ENCODE peak calls at places on chromosome 2, in nine cellular contexts. One of them, this sample, is unnamed.

GRCh38 chr2:211086049-211086448 is 529.6 kb downstream of the CPS1 start:
- DNase-seq in T47D: no peak
- DNase-seq in NCI-H510A treated with DMSO at 0.1 percent for 48 hours: no peak
- DNase-seq in activated naive CD8-positive, alpha-beta T cell treated with anti-CD3 and anti-CD28 coated beads, Interleukin-2, amount 50 U/mL, for 24 hours: no peak
- DNase-seq in NCI-H1092: no peak
- DNase-seq in GM06990: no peak
- DNase-seq in LNCaP clone FGC: no peak
- DNase-seq in iris pigment epithelial cell: no peak
- DNase-seq in activated T-cell treated with anti-CD3 and anti-CD28 coated beads for 1 hour: no peak
- DNase-seq in this sample: no peak

GRCh38 chr2:171554991-171555615 is 32.8 kb downstream of the CYBRD1 start:
- DNase-seq in NCI-H510A treated with DMSO at 0.1 percent for 48 hours: no peak
- DNase-seq in NCI-H1092: no peak
- DNase-seq in activated naive CD8-positive, alpha-beta T cell treated with anti-CD3 and anti-CD28 coated beads, Interleukin-2, amount 50 U/mL, for 24 hours: no peak
- DNase-seq in LNCaP clone FGC: no peak
- DNase-seq in T47D: no peak
- DNase-seq in activated T-cell treated with anti-CD3 and anti-CD28 coated beads for 1 hour: no peak
- DNase-seq in iris pigment epithelial cell: no peak
- DNase-seq in GM06990: no peak
- DNase-seq in this sample: no peak

GRCh38 chr2:118835739-118836410 is 11.6 kb downstream of the EN1 start:
- DNase-seq in NCI-H1092: no peak
- DNase-seq in T47D: no peak
- DNase-seq in activated T-cell treated with anti-CD3 and anti-CD28 coated beads for 1 hour: no peak
- DNase-seq in iris pigment epithelial cell: no peak
- DNase-seq in LNCaP clone FGC: no peak
- DNase-seq in NCI-H510A treated with DMSO at 0.1 percent for 48 hours: no peak
- DNase-seq in GM06990: no peak
- DNase-seq in activated naive CD8-positive, alpha-beta T cell treated with anti-CD3 and anti-CD28 coated beads, Interleukin-2, amount 50 U/mL, for 24 hours: no peak
- DNase-seq in this sample: no peak

GRCh38 chr2:231597014-231597611 is 4.4 kb downstream of the TEX44 start:
- DNase-seq in activated T-cell treated with anti-CD3 and anti-CD28 coated beads for 1 hour: no peak
- DNase-seq in GM06990: peak; percentile 82
- DNase-seq in NCI-H510A treated with DMSO at 0.1 percent for 48 hours: no peak
- DNase-seq in T47D: no peak
- DNase-seq in NCI-H1092: no peak
- DNase-seq in LNCaP clone FGC: no peak
- DNase-seq in activated naive CD8-positive, alpha-beta T cell treated with anti-CD3 and anti-CD28 coated beads, Interleukin-2, amount 50 U/mL, for 24 hours: no peak
- DNase-seq in iris pigment epithelial cell: peak; percentile 45
- DNase-seq in this sample: no peak

GRCh38 chr2:102313025-102313424 is 1.7 kb downstream of the IL1RL1 start:
- DNase-seq in NCI-H1092: no peak
- DNase-seq in NCI-H510A treated with DMSO at 0.1 percent for 48 hours: no peak
- DNase-seq in LNCaP clone FGC: no peak
- DNase-seq in GM06990: no peak
- DNase-seq in activated T-cell treated with anti-CD3 and anti-CD28 coated beads for 1 hour: no peak
- DNase-seq in T47D: no peak
- DNase-seq in iris pigment epithelial cell: peak; percentile 77
- DNase-seq in activated naive CD8-positive, alpha-beta T cell treated with anti-CD3 and anti-CD28 coated beads, Interleukin-2, amount 50 U/mL, for 24 hours: no peak
- DNase-seq in this sample: no peak

GRCh38 chr2:140210963-140211362 is 1430.8 kb upstream of the NXPH2 start:
- DNase-seq in LNCaP clone FGC: no peak
- DNase-seq in iris pigment epithelial cell: no peak
- DNase-seq in activated T-cell treated with anti-CD3 and anti-CD28 coated beads for 1 hour: no peak
- DNase-seq in activated naive CD8-positive, alpha-beta T cell treated with anti-CD3 and anti-CD28 coated beads, Interleukin-2, amount 50 U/mL, for 24 hours: no peak
- DNase-seq in GM06990: no peak
- DNase-seq in NCI-H510A treated with DMSO at 0.1 percent for 48 hours: no peak
- DNase-seq in T47D: no peak
- DNase-seq in NCI-H1092: no peak
- DNase-seq in this sample: no peak

GRCh38 chr2:6642011-6642410 is 223.7 kb downstream of the CMPK2 start:
- DNase-seq in activated T-cell treated with anti-CD3 and anti-CD28 coated beads for 1 hour: no peak
- DNase-seq in LNCaP clone FGC: no peak
- DNase-seq in activated naive CD8-positive, alpha-beta T cell treated with anti-CD3 and anti-CD28 coated beads, Interleukin-2, amount 50 U/mL, for 24 hours: no peak
- DNase-seq in T47D: no peak
- DNase-seq in NCI-H510A treated with DMSO at 0.1 percent for 48 hours: no peak
- DNase-seq in NCI-H1092: no peak
- DNase-seq in GM06990: no peak
- DNase-seq in iris pigment epithelial cell: no peak
- DNase-seq in this sample: no peak

GRCh38 chr2:196131949-196132925 is 39.1 kb downstream of the STK17B start:
- DNase-seq in LNCaP clone FGC: no peak
- DNase-seq in NCI-H510A treated with DMSO at 0.1 percent for 48 hours: no peak
- DNase-seq in NCI-H1092: no peak
- DNase-seq in activated T-cell treated with anti-CD3 and anti-CD28 coated beads for 1 hour: peak; percentile 38
- DNase-seq in GM06990: peak; percentile 37
- DNase-seq in activated naive CD8-positive, alpha-beta T cell treated with anti-CD3 and anti-CD28 coated beads, Interleukin-2, amount 50 U/mL, for 24 hours: peak; percentile 68
- DNase-seq in iris pigment epithelial cell: peak; percentile 43
- DNase-seq in T47D: peak; percentile 16
- DNase-seq in this sample: peak; percentile 27

GRCh38 chr2:109447251-109447661 is 166.5 kb downstream of the SEPTIN10 start:
- DNase-seq in T47D: no peak
- DNase-seq in iris pigment epithelial cell: peak; percentile 99
- DNase-seq in GM06990: no peak
- DNase-seq in LNCaP clone FGC: no peak
- DNase-seq in activated naive CD8-positive, alpha-beta T cell treated with anti-CD3 and anti-CD28 coated beads, Interleukin-2, amount 50 U/mL, for 24 hours: no peak
- DNase-seq in NCI-H1092: no peak
- DNase-seq in NCI-H510A treated with DMSO at 0.1 percent for 48 hours: no peak
- DNase-seq in activated T-cell treated with anti-CD3 and anti-CD28 coated beads for 1 hour: no peak
- DNase-seq in this sample: no peak

GRCh38 chr2:109707281-109708147 is 86.6 kb upstream of the RGPD5 start:
- DNase-seq in LNCaP clone FGC: no peak
- DNase-seq in GM06990: no peak
- DNase-seq in NCI-H510A treated with DMSO at 0.1 percent for 48 hours: no peak
- DNase-seq in T47D: no peak
- DNase-seq in NCI-H1092: no peak
- DNase-seq in iris pigment epithelial cell: no peak
- DNase-seq in activated T-cell treated with anti-CD3 and anti-CD28 coated beads for 1 hour: no peak
- DNase-seq in activated naive CD8-positive, alpha-beta T cell treated with anti-CD3 and anti-CD28 coated beads, Interleukin-2, amount 50 U/mL, for 24 hours: no peak
- DNase-seq in this sample: no peak

GRCh38 chr2:85601771-85602475 is 575 bp downstream of the TMEM150A start:
- DNase-seq in iris pigment epithelial cell: peak; percentile 56
- DNase-seq in GM06990: no peak
- DNase-seq in LNCaP clone FGC: no peak
- DNase-seq in NCI-H510A treated with DMSO at 0.1 percent for 48 hours: no peak
- DNase-seq in NCI-H1092: no peak
- DNase-seq in activated naive CD8-positive, alpha-beta T cell treated with anti-CD3 and anti-CD28 coated beads, Interleukin-2, amount 50 U/mL, for 24 hours: no peak
- DNase-seq in activated T-cell treated with anti-CD3 and anti-CD28 coated beads for 1 hour: no peak
- DNase-seq in T47D: peak; percentile 68
- DNase-seq in this sample: no peak

GRCh38 chr2:209431701-209432100 is 7.9 kb downstream of the MAP2 start:
- DNase-seq in NCI-H510A treated with DMSO at 0.1 percent for 48 hours: no peak
- DNase-seq in activated T-cell treated with anti-CD3 and anti-CD28 coated beads for 1 hour: no peak
- DNase-seq in iris pigment epithelial cell: peak; percentile 43
- DNase-seq in activated naive CD8-positive, alpha-beta T cell treated with anti-CD3 and anti-CD28 coated beads, Interleukin-2, amount 50 U/mL, for 24 hours: no peak
- DNase-seq in GM06990: no peak
- DNase-seq in LNCaP clone FGC: no peak
- DNase-seq in T47D: peak; percentile 93
- DNase-seq in NCI-H1092: no peak
- DNase-seq in this sample: no peak

GRCh38 chr2:46751897-46752296 is 163.7 kb downstream of the MCFD2 start:
- DNase-seq in NCI-H510A treated with DMSO at 0.1 percent for 48 hours: no peak
- DNase-seq in NCI-H1092: no peak
- DNase-seq in T47D: no peak
- DNase-seq in activated naive CD8-positive, alpha-beta T cell treated with anti-CD3 and anti-CD28 coated beads, Interleukin-2, amount 50 U/mL, for 24 hours: no peak
- DNase-seq in GM06990: no peak
- DNase-seq in activated T-cell treated with anti-CD3 and anti-CD28 coated beads for 1 hour: no peak
- DNase-seq in iris pigment epithelial cell: no peak
- DNase-seq in LNCaP clone FGC: no peak
- DNase-seq in this sample: no peak

GRCh38 chr2:11366326-11366741 is 21.9 kb upstream of the ROCK2 start:
- DNase-seq in iris pigment epithelial cell: no peak
- DNase-seq in activated T-cell treated with anti-CD3 and anti-CD28 coated beads for 1 hour: no peak
- DNase-seq in NCI-H1092: no peak
- DNase-seq in activated naive CD8-positive, alpha-beta T cell treated with anti-CD3 and anti-CD28 coated beads, Interleukin-2, amount 50 U/mL, for 24 hours: no peak
- DNase-seq in NCI-H510A treated with DMSO at 0.1 percent for 48 hours: no peak
- DNase-seq in LNCaP clone FGC: no peak
- DNase-seq in GM06990: no peak
- DNase-seq in T47D: no peak
- DNase-seq in this sample: no peak

GRCh38 chr2:223724831-223725230 is 112.6 kb downstream of the AP1S3 start:
- DNase-seq in activated naive CD8-positive, alpha-beta T cell treated with anti-CD3 and anti-CD28 coated beads, Interleukin-2, amount 50 U/mL, for 24 hours: no peak
- DNase-seq in NCI-H1092: no peak
- DNase-seq in activated T-cell treated with anti-CD3 and anti-CD28 coated beads for 1 hour: no peak
- DNase-seq in T47D: no peak
- DNase-seq in GM06990: no peak
- DNase-seq in iris pigment epithelial cell: peak; percentile 14
- DNase-seq in LNCaP clone FGC: no peak
- DNase-seq in NCI-H510A treated with DMSO at 0.1 percent for 48 hours: no peak
- DNase-seq in this sample: no peak

GRCh38 chr2:26008851-26009566 is 24.9 kb upstream of the RAB10 start:
- DNase-seq in LNCaP clone FGC: no peak
- DNase-seq in T47D: no peak
- DNase-seq in GM06990: no peak
- DNase-seq in NCI-H1092: no peak
- DNase-seq in activated naive CD8-positive, alpha-beta T cell treated with anti-CD3 and anti-CD28 coated beads, Interleukin-2, amount 50 U/mL, for 24 hours: no peak
- DNase-seq in iris pigment epithelial cell: peak; percentile 86
- DNase-seq in activated T-cell treated with anti-CD3 and anti-CD28 coated beads for 1 hour: no peak
- DNase-seq in NCI-H510A treated with DMSO at 0.1 percent for 48 hours: no peak
- DNase-seq in this sample: no peak

GRCh38 chr2:74690571-74690970 is 36.5 kb downstream of the SEMA4F start:
- DNase-seq in iris pigment epithelial cell: peak; percentile 72
- DNase-seq in NCI-H510A treated with DMSO at 0.1 percent for 48 hours: peak; percentile 54
- DNase-seq in activated naive CD8-positive, alpha-beta T cell treated with anti-CD3 and anti-CD28 coated beads, Interleukin-2, amount 50 U/mL, for 24 hours: peak; percentile 10
- DNase-seq in GM06990: no peak
- DNase-seq in NCI-H1092: peak; percentile 27
- DNase-seq in T47D: peak; percentile 64
- DNase-seq in LNCaP clone FGC: peak; percentile 18
- DNase-seq in activated T-cell treated with anti-CD3 and anti-CD28 coated beads for 1 hour: no peak
- DNase-seq in this sample: peak; percentile 57

GRCh38 chr2:198387677-198388076 is 583.3 kb downstream of the PLCL1 start:
- DNase-seq in iris pigment epithelial cell: no peak
- DNase-seq in activated T-cell treated with anti-CD3 and anti-CD28 coated beads for 1 hour: no peak
- DNase-seq in NCI-H1092: no peak
- DNase-seq in NCI-H510A treated with DMSO at 0.1 percent for 48 hours: no peak
- DNase-seq in GM06990: no peak
- DNase-seq in LNCaP clone FGC: no peak
- DNase-seq in activated naive CD8-positive, alpha-beta T cell treated with anti-CD3 and anti-CD28 coated beads, Interleukin-2, amount 50 U/mL, for 24 hours: no peak
- DNase-seq in T47D: no peak
- DNase-seq in this sample: no peak

GRCh38 chr2:177984739-177985138 is 87.8 kb downstream of the PDE11A start:
- DNase-seq in activated T-cell treated with anti-CD3 and anti-CD28 coated beads for 1 hour: no peak
- DNase-seq in NCI-H1092: peak; percentile 16
- DNase-seq in activated naive CD8-positive, alpha-beta T cell treated with anti-CD3 and anti-CD28 coated beads, Interleukin-2, amount 50 U/mL, for 24 hours: no peak
- DNase-seq in LNCaP clone FGC: no peak
- DNase-seq in NCI-H510A treated with DMSO at 0.1 percent for 48 hours: peak; percentile 56
- DNase-seq in iris pigment epithelial cell: peak; percentile 72
- DNase-seq in GM06990: no peak
- DNase-seq in T47D: no peak
- DNase-seq in this sample: peak; percentile 30

GRCh38 chr2:85998071-85998991 is 107.4 kb downstream of the POLR1A start:
- DNase-seq in NCI-H510A treated with DMSO at 0.1 percent for 48 hours: no peak
- DNase-seq in GM06990: no peak
- DNase-seq in NCI-H1092: no peak
- DNase-seq in iris pigment epithelial cell: peak; percentile 75
- DNase-seq in LNCaP clone FGC: no peak
- DNase-seq in T47D: no peak
- DNase-seq in activated naive CD8-positive, alpha-beta T cell treated with anti-CD3 and anti-CD28 coated beads, Interleukin-2, amount 50 U/mL, for 24 hours: no peak
- DNase-seq in activated T-cell treated with anti-CD3 and anti-CD28 coated beads for 1 hour: no peak
- DNase-seq in this sample: no peak

GRCh38 chr2:141497262-141497661 is 633.6 kb downstream of the LRP1B start:
- DNase-seq in NCI-H1092: no peak
- DNase-seq in T47D: no peak
- DNase-seq in activated naive CD8-positive, alpha-beta T cell treated with anti-CD3 and anti-CD28 coated beads, Interleukin-2, amount 50 U/mL, for 24 hours: no peak
- DNase-seq in GM06990: no peak
- DNase-seq in LNCaP clone FGC: peak; percentile 80
- DNase-seq in NCI-H510A treated with DMSO at 0.1 percent for 48 hours: no peak
- DNase-seq in activated T-cell treated with anti-CD3 and anti-CD28 coated beads for 1 hour: no peak
- DNase-seq in iris pigment epithelial cell: no peak
- DNase-seq in this sample: no peak

GRCh38 chr2:234204480-234204879 is 154.0 kb downstream of the SPP2 start:
- DNase-seq in T47D: no peak
- DNase-seq in GM06990: no peak
- DNase-seq in activated naive CD8-positive, alpha-beta T cell treated with anti-CD3 and anti-CD28 coated beads, Interleukin-2, amount 50 U/mL, for 24 hours: no peak
- DNase-seq in NCI-H1092: no peak
- DNase-seq in iris pigment epithelial cell: peak; percentile 49
- DNase-seq in activated T-cell treated with anti-CD3 and anti-CD28 coated beads for 1 hour: no peak
- DNase-seq in LNCaP clone FGC: no peak
- DNase-seq in NCI-H510A treated with DMSO at 0.1 percent for 48 hours: no peak
- DNase-seq in this sample: no peak

GRCh38 chr2:217993055-217993645 is 9.6 kb downstream of the TNS1 start:
- DNase-seq in activated T-cell treated with anti-CD3 and anti-CD28 coated beads for 1 hour: no peak
- DNase-seq in T47D: no peak
- DNase-seq in NCI-H1092: no peak
- DNase-seq in iris pigment epithelial cell: peak; percentile 93
- DNase-seq in GM06990: no peak
- DNase-seq in NCI-H510A treated with DMSO at 0.1 percent for 48 hours: no peak
- DNase-seq in LNCaP clone FGC: no peak
- DNase-seq in activated naive CD8-positive, alpha-beta T cell treated with anti-CD3 and anti-CD28 coated beads, Interleukin-2, amount 50 U/mL, for 24 hours: no peak
- DNase-seq in this sample: no peak

GRCh38 chr2:201452058-201452736 is 657 bp downstream of the STRADB start:
- DNase-seq in LNCaP clone FGC: no peak
- DNase-seq in activated naive CD8-positive, alpha-beta T cell treated with anti-CD3 and anti-CD28 coated beads, Interleukin-2, amount 50 U/mL, for 24 hours: no peak
- DNase-seq in NCI-H1092: no peak
- DNase-seq in GM06990: no peak
- DNase-seq in activated T-cell treated with anti-CD3 and anti-CD28 coated beads for 1 hour: no peak
- DNase-seq in NCI-H510A treated with DMSO at 0.1 percent for 48 hours: no peak
- DNase-seq in T47D: no peak
- DNase-seq in iris pigment epithelial cell: no peak
- DNase-seq in this sample: no peak

GRCh38 chr2:39247512-39247911 is 3.7 kb upstream of the CDKL4 start:
- DNase-seq in LNCaP clone FGC: no peak
- DNase-seq in activated T-cell treated with anti-CD3 and anti-CD28 coated beads for 1 hour: no peak
- DNase-seq in NCI-H510A treated with DMSO at 0.1 percent for 48 hours: no peak
- DNase-seq in NCI-H1092: peak; percentile 81
- DNase-seq in GM06990: no peak
- DNase-seq in iris pigment epithelial cell: no peak
- DNase-seq in activated naive CD8-positive, alpha-beta T cell treated with anti-CD3 and anti-CD28 coated beads, Interleukin-2, amount 50 U/mL, for 24 hours: no peak
- DNase-seq in T47D: no peak
- DNase-seq in this sample: no peak

GRCh38 chr2:208129804-208130712 is at the start of gene CRYGC:
- DNase-seq in GM06990: no peak
- DNase-seq in NCI-H1092: no peak
- DNase-seq in activated T-cell treated with anti-CD3 and anti-CD28 coated beads for 1 hour: no peak
- DNase-seq in T47D: no peak
- DNase-seq in iris pigment epithelial cell: no peak
- DNase-seq in NCI-H510A treated with DMSO at 0.1 percent for 48 hours: no peak
- DNase-seq in LNCaP clone FGC: no peak
- DNase-seq in activated naive CD8-positive, alpha-beta T cell treated with anti-CD3 and anti-CD28 coated beads, Interleukin-2, amount 50 U/mL, for 24 hours: no peak
- DNase-seq in this sample: no peak

GRCh38 chr2:192500550-192501200 is 305.9 kb upstream of the TMEFF2 start:
- DNase-seq in activated naive CD8-positive, alpha-beta T cell treated with anti-CD3 and anti-CD28 coated beads, Interleukin-2, amount 50 U/mL, for 24 hours: peak; percentile 4
- DNase-seq in NCI-H1092: no peak
- DNase-seq in iris pigment epithelial cell: peak; percentile 95
- DNase-seq in T47D: peak; percentile 18
- DNase-seq in NCI-H510A treated with DMSO at 0.1 percent for 48 hours: no peak
- DNase-seq in LNCaP clone FGC: peak; percentile 87
- DNase-seq in activated T-cell treated with anti-CD3 and anti-CD28 coated beads for 1 hour: no peak
- DNase-seq in GM06990: no peak
- DNase-seq in this sample: no peak

GRCh38 chr2:229852565-229852964 is 69.2 kb downstream of the TRIP12 start:
- DNase-seq in NCI-H1092: no peak
- DNase-seq in activated T-cell treated with anti-CD3 and anti-CD28 coated beads for 1 hour: peak; percentile 39
- DNase-seq in NCI-H510A treated with DMSO at 0.1 percent for 48 hours: no peak
- DNase-seq in iris pigment epithelial cell: peak; percentile 91
- DNase-seq in activated naive CD8-positive, alpha-beta T cell treated with anti-CD3 and anti-CD28 coated beads, Interleukin-2, amount 50 U/mL, for 24 hours: no peak
- DNase-seq in T47D: no peak
- DNase-seq in GM06990: peak; percentile 18
- DNase-seq in LNCaP clone FGC: no peak
- DNase-seq in this sample: no peak

GRCh38 chr2:152464853-152465470 is 130.0 kb downstream of the FMNL2 start:
- DNase-seq in T47D: no peak
- DNase-seq in NCI-H1092: no peak
- DNase-seq in NCI-H510A treated with DMSO at 0.1 percent for 48 hours: no peak
- DNase-seq in GM06990: no peak
- DNase-seq in activated T-cell treated with anti-CD3 and anti-CD28 coated beads for 1 hour: no peak
- DNase-seq in iris pigment epithelial cell: no peak
- DNase-seq in LNCaP clone FGC: no peak
- DNase-seq in activated naive CD8-positive, alpha-beta T cell treated with anti-CD3 and anti-CD28 coated beads, Interleukin-2, amount 50 U/mL, for 24 hours: no peak
- DNase-seq in this sample: no peak

GRCh38 chr2:109209412-109209811 is 80.4 kb downstream of the SH3RF3 start:
- DNase-seq in iris pigment epithelial cell: peak; percentile 82
- DNase-seq in activated naive CD8-positive, alpha-beta T cell treated with anti-CD3 and anti-CD28 coated beads, Interleukin-2, amount 50 U/mL, for 24 hours: no peak
- DNase-seq in T47D: no peak
- DNase-seq in activated T-cell treated with anti-CD3 and anti-CD28 coated beads for 1 hour: no peak
- DNase-seq in LNCaP clone FGC: no peak
- DNase-seq in NCI-H1092: no peak
- DNase-seq in GM06990: no peak
- DNase-seq in NCI-H510A treated with DMSO at 0.1 percent for 48 hours: no peak
- DNase-seq in this sample: no peak

GRCh38 chr2:11397513-11397912 is 53.1 kb upstream of the ROCK2 start:
- DNase-seq in LNCaP clone FGC: no peak
- DNase-seq in iris pigment epithelial cell: no peak
- DNase-seq in GM06990: no peak
- DNase-seq in NCI-H510A treated with DMSO at 0.1 percent for 48 hours: no peak
- DNase-seq in activated naive CD8-positive, alpha-beta T cell treated with anti-CD3 and anti-CD28 coated beads, Interleukin-2, amount 50 U/mL, for 24 hours: no peak
- DNase-seq in activated T-cell treated with anti-CD3 and anti-CD28 coated beads for 1 hour: no peak
- DNase-seq in NCI-H1092: no peak
- DNase-seq in T47D: no peak
- DNase-seq in this sample: no peak